ENCODE peak calls at places on chromosomes 3 and 15, in nine cellular contexts. X is A673; C is testis; H is heart right ventricle; M is left ventricle myocardium inferior; I is uterus; K is A549; N is CD8-positive, alpha-beta memory T cell; U is cardiac muscle cell. W is an unnamed sample. For H3K4me1, the result is how much of the 10 kb centered on the place peaks cover.

GRCh38 chr15:50145451-50145872 is 26.4 kb upstream of the ATP8B4 start:
- DNase-seq in N (no peak), M (no peak), C (peak), I (peak), X (peak), U (peak), K (peak), H (no peak), W (peak)

GRCh38 chr15:58228708-58229107 is 90.5 kb downstream of the AQP9 start:
- DNase-seq in I (no peak), X (peak), M (no peak), K (no peak), H (peak), N (no peak), U (peak), C (no peak), W (no peak)

GRCh38 chr3:98002717-98003116 is 30.5 kb upstream of the RIOX2 start:
- DNase-seq in M (no peak), X (no peak), C (no peak), N (no peak), I (no peak), H (no peak), U (no peak), K (no peak), W (no peak)

GRCh38 chr15:35630570-35630969 is 84.6 kb upstream of the DPH6 start:
- DNase-seq in K (no peak), U (peak), C (no peak), M (peak), X (no peak), I (no peak), N (no peak), H (peak), W (peak)

GRCh38 chr3:48747015-48747615 is 30.1 kb upstream of the IP6K2 start:
- DNase-seq in M (no peak), X (no peak), U (peak), H (no peak), N (no peak), C (no peak), K (no peak), I (no peak), W (no peak)

GRCh38 chr15:74318376-74319137 is 48.9 kb downstream of the CYP11A1 start:
- DNase-seq in I (peak), U (peak), N (no peak), M (peak), C (no peak), K (no peak), X (peak), H (peak), W (no peak)

GRCh38 chr3:156723182-156723619 is 48.8 kb downstream of the TIPARP start:
- DNase-seq in K (no peak), U (no peak), H (peak), M (no peak), N (no peak), X (no peak), C (no peak), I (no peak), W (no peak)

GRCh38 chr3:10460951-10461563 is 44.3 kb downstream of the ATP2B2 start:
- DNase-seq in I (no peak), X (no peak), U (no peak), K (no peak), N (no peak), M (no peak), C (no peak), H (no peak), W (no peak)

GRCh38 chr3:32510075-32510724 is 7.5 kb upstream of the CMTM6 start:
- DNase-seq in U (peak), C (peak), H (peak), N (peak), M (peak), X (peak), K (peak), I (peak), W (peak)

GRCh38 chr3:153756816-153757215 is 364.4 kb upstream of the ARHGEF26 start:
- DNase-seq in U (peak), M (no peak), K (no peak), C (no peak), N (no peak), H (no peak), X (no peak), I (no peak), W (no peak)

GRCh38 chr3:194840661-194841514 is 155.2 kb downstream of the FAM43A start:
- DNase-seq in C (peak), U (peak), H (peak), M (no peak), X (peak), I (no peak), N (no peak), K (peak), W (no peak)

GRCh38 chr15:92901053-92901761 is 1.1 kb downstream of the CHD2 start:
- DNase-seq in X (no peak), C (no peak), K (no peak), I (no peak), M (no peak), U (peak), H (no peak), N (no peak), W (no peak)

GRCh38 chr3:119600732-119601131 is 3.0 kb downstream of the PLA1A start:
- DNase-seq in I (no peak), U (no peak), M (peak), X (peak), H (peak), K (no peak), N (no peak), C (peak), W (no peak)

GRCh38 chr3:127700406-127700805 is 27.7 kb downstream of the ABTB1 start:
- DNase-seq in C (no peak), N (no peak), I (no peak), H (no peak), K (no peak), U (no peak), M (no peak), X (no peak), W (no peak)

GRCh38 chr3:65006300-65006739 is 318.5 kb upstream of the ADAMTS9 start:
- DNase-seq in X (peak), I (no peak), C (no peak), N (no peak), U (peak), M (no peak), K (no peak), H (no peak), W (no peak)

GRCh38 chr3:23710555-23710954 is 95.2 kb upstream of the UBE2E1 start:
- DNase-seq in M (peak), I (peak), N (no peak), H (peak), C (no peak), K (no peak), U (peak), X (no peak), W (no peak)

GRCh38 chr3:126102530-126102951 is 18.6 kb upstream of the SLC41A3 start:
- DNase-seq in C (peak), K (no peak), N (no peak), M (no peak), X (no peak), U (peak), I (no peak), H (peak), W (no peak)

GRCh38 chr15:50458713-50459112 is 34.5 kb downstream of the USP8 start:
- DNase-seq in I (no peak), U (no peak), M (no peak), C (no peak), H (no peak), N (no peak), X (no peak), K (no peak), W (no peak)

GRCh38 chr3:124985358-124985757 is 50.8 kb upstream of the MUC13 start:
- DNase-seq in H (no peak), N (no peak), X (peak), M (no peak), C (no peak), U (peak), I (no peak), K (peak), W (no peak)

GRCh38 chr3:173993299-173993698 is 595.8 kb downstream of the NLGN1 start:
- DNase-seq in U (peak), H (no peak), N (no peak), C (no peak), M (no peak), X (peak), K (peak), I (no peak), W (no peak)

GRCh38 chr15:45181491-45182285 is 6.1 kb downstream of the SHF start:
- DNase-seq in M (no peak), U (no peak), X (peak), H (no peak), N (no peak), K (no peak), C (no peak), I (no peak), W (no peak)

GRCh38 chr3:63863150-63864007 is at the start of the genes ATXN7 and THOC7:
- DNase-seq in X (peak), M (peak), H (peak), I (peak), U (peak), K (peak), C (peak), N (peak), W (peak)

GRCh38 chr3:115698851-115699535 is 75.7 kb downstream of the GAP43 start:
- DNase-seq in X (peak), C (no peak), N (no peak), M (no peak), U (no peak), H (no peak), K (no peak), I (no peak), W (no peak)

GRCh38 chr3:157261000-157261399 is 101.1 kb upstream of the CCNL1 start:
- DNase-seq in U (peak), I (no peak), H (no peak), K (no peak), N (no peak), C (peak), M (no peak), X (no peak), W (no peak)

GRCh38 chr15:68018797-68019196 is 35.3 kb upstream of the PIAS1 start:
- DNase-seq in U (no peak), C (no peak), H (no peak), N (no peak), M (no peak), X (no peak), I (no peak), K (no peak), W (no peak)

GRCh38 chr3:174208161-174208560 is 651.0 kb upstream of the NAALADL2 start:
- DNase-seq in H (no peak), U (no peak), I (no peak), M (no peak), X (no peak), C (no peak), N (no peak), K (no peak), W (no peak)

GRCh38 chr15:89747708-89748682 is 3.1 kb downstream of the MESP1 start:
- DNase-seq in I (no peak), N (no peak), H (no peak), C (no peak), M (no peak), K (no peak), U (no peak), X (no peak), W (no peak)

GRCh38 chr3:23219117-23219516 is 16.0 kb downstream of the UBE2E2 start:
- DNase-seq in K (no peak), N (no peak), M (no peak), U (no peak), X (no peak), I (no peak), H (no peak), C (no peak), W (no peak)

GRCh38 chr3:165156757-165157156 is 39.4 kb downstream of the SLITRK3 start:
- DNase-seq in X (no peak), H (no peak), M (no peak), U (no peak), C (no peak), K (no peak), I (no peak), N (no peak), W (no peak)

GRCh38 chr15:98663045-98663444 is 14.7 kb downstream of the IGF1R start:
- DNase-seq in I (no peak), X (no peak), K (no peak), M (no peak), U (no peak), C (no peak), H (no peak), N (no peak), W (no peak)
- H3K4me1 ChIP-seq in I (under half), X (under half), K (half or more), M (half or more), U (under half), C (under half), H (under half), N (under half), W (under half)

GRCh38 chr3:101994386-101994785 is 145.1 kb downstream of the NFKBIZ start:
- DNase-seq in M (no peak), C (no peak), K (no peak), N (no peak), X (no peak), H (no peak), U (no peak), I (no peak), W (no peak)
- H3K4me1 ChIP-seq in M (under half), C (under half), K (under half), N (under half), X (under half), H (under half), U (under half), I (under half), W (under half)

GRCh38 chr3:62607287-62608029 is 234.1 kb upstream of the FEZF2 start:
- DNase-seq in M (peak), X (peak), I (no peak), N (no peak), K (no peak), U (peak), H (peak), C (no peak), W (no peak)

GRCh38 chr3:62604746-62605351 is 231.5 kb upstream of the FEZF2 start:
- DNase-seq in X (no peak), K (no peak), U (no peak), M (no peak), I (no peak), C (no peak), N (no peak), H (no peak), W (no peak)

GRCh38 chr3:62602987-62603386 is 229.6 kb upstream of the FEZF2 start:
- DNase-seq in C (no peak), I (no peak), H (no peak), M (no peak), N (no peak), U (no peak), K (no peak), X (no peak), W (no peak)

GRCh38 chr3:62604301-62604700 is 231.0 kb upstream of the FEZF2 start:
- DNase-seq in C (no peak), U (peak), K (peak), I (no peak), X (peak), M (no peak), N (no peak), H (no peak), W (no peak)

GRCh38 chr3:62605413-62606068 is 232.2 kb upstream of the FEZF2 start:
- DNase-seq in M (no peak), H (no peak), X (no peak), C (no peak), U (no peak), N (no peak), K (no peak), I (no peak), W (no peak)
- H3K4me1 ChIP-seq in M (under half), H (under half), X (under half), C (under half), U (under half), N (under half), K (under half), I (under half), W (under half)

GRCh38 chr3:58342676-58343075 is 10.0 kb downstream of the PXK start:
- DNase-seq in C (no peak), K (no peak), M (no peak), H (no peak), U (no peak), I (no peak), X (no peak), N (no peak), W (no peak)
- H3K4me1 ChIP-seq in C (under half), K (under half), M (under half), H (under half), U (under half), I (under half), X (under half), N (under half), W (under half)

DNA sequence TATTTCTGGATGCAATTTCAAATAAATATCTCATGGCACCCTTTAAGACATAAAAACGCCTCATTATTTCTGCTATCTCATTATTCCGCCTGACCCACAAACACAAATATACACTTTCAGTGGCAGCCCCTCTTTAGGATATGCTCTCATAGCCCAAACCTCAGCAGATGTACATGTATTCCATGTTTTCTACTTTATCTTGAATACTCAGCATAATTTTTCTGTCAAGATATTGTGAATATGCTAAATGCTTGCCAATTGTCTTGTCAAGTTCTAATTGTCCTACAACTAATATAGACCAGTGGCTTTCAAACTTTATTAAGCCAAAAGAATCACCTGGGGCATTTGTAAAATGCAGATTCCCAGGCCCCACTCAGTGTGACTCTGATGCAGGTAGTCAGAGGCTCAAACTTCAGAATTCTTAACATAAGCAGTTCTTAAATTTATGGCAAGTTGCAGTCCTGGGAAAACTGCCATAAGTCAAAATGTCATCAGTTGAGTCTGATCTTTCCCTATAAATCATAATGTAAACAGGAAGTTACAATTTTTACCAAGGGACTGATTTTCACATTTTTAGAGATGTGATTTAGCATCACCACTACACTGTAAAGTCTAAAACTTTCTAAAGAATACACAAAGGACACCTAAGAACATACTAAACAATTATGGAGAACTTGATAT is 135.1 kb downstream of the TBL1XR1 start:
- DNase-seq in C (no peak), X (no peak), M (no peak), I (no peak), K (no peak), N (no peak), H (no peak), U (no peak), W (no peak)
- H3K4me1 ChIP-seq in C (under half), X (half or more), M (half or more), I (under half), K (under half), N (under half), H (under half), U (under half), W (under half)

W was measured in Caco-2.